ENCODE peak calls at places on chromosomes 5 and 9, in five cellular contexts. O is uterus, C is adrenal gland, G is esophagus squamous epithelium, M is ovary. A is an unnamed sample.

GRCh38 chr9:93108301-93109041 is 12.5 kb downstream of the CARD19 start:
- DNase-seq in O (peak; percentile 15), C (peak; percentile 50), G (no peak), M (peak; percentile 6), A (no peak)

GRCh38 chr5:56638768-56639238 is 176.5 kb upstream of the MAP3K1 start:
- DNase-seq in O (no peak), G (no peak), M (no peak), C (no peak), A (no peak)

GRCh38 chr5:74173260-74173659 is 467.3 kb downstream of the ENC1 start:
- DNase-seq in G (no peak), C (no peak), O (no peak), M (no peak), A (no peak)

GRCh38 chr9:134570151-134570621 is 71.4 kb upstream of the COL5A1 start:
- DNase-seq in G (no peak), C (no peak), M (no peak), O (peak; percentile 5), A (no peak)

GRCh38 chr5:59618644-59619043 is 274.9 kb downstream of the PDE4D start:
- DNase-seq in C (no peak), G (no peak), O (no peak), M (no peak), A (no peak)

GRCh38 chr9:35232867-35233544 is 71.2 kb downstream of the UNC13B start:
- DNase-seq in C (no peak), O (no peak), G (no peak), M (no peak), A (no peak)

GRCh38 chr5:179201986-179202385 is 141.8 kb downstream of the ZNF354C start:
- DNase-seq in G (no peak), O (no peak), C (no peak), M (no peak), A (no peak)

GRCh38 chr9:128903871-128904371 is 16.9 kb upstream of the PHYHD1 start:
- DNase-seq in O (no peak), C (no peak), G (no peak), M (no peak), A (no peak)

GRCh38 chr5:74516217-74516636 is 124.3 kb downstream of the ENC1 start:
- DNase-seq in G (no peak), C (no peak), O (no peak), M (no peak), A (no peak)

GRCh38 chr5:138178516-138179276 is at the start of the genes BRD8 and KIF20A:
- DNase-seq in M (peak; percentile 92), C (peak; percentile 99), O (peak; percentile 97), G (peak; percentile 73), A (peak; percentile 92)

DNA sequence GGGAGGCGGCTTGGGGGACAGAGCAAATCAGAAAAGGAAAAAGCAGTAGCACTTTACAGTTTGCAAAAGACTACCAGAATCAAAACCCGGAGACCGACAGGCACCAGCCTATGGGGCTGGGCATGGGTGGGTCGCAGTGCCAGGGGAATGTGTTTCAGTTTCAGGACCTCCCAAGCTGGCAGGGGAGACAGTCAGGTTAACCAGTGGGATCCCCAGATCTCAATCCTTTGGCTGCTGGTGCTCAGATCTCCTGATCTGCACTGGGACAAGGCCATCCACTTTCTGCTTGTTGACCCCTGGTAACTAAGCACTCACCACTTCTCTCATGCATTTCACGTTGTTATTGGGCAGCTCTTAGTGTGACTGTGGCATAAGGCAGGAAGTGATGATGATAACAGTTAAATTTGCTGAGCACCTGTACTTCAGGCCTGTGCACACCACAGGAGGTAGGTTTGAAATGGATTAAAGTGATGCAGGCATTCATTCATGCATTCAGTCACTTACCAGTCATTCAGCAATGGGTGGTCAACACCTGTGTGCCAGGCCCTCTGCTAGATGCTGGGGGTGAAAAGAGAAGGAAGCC is 42.2 kb upstream of the STXBP1 start:
- DNase-seq in O (no peak), G (no peak), M (no peak), C (peak; percentile 52), A (no peak)
- TF ChIP-seq POLR2A in O (no peak), G (no peak), M (no peak), C (no peak), A (no peak)

GRCh38 chr5:54845567-54845941 is 139.8 kb downstream of the ESM1 start:
- DNase-seq in G (no peak), C (no peak), O (no peak), M (no peak), A (no peak)

GRCh38 chr5:54841481-54841880 is 143.9 kb downstream of the ESM1 start:
- DNase-seq in C (no peak), G (no peak), M (no peak), O (no peak), A (no peak)

GRCh38 chr5:54844905-54845566 is 140.4 kb downstream of the ESM1 start:
- DNase-seq in G (no peak), C (no peak), O (no peak), M (no peak), A (no peak)
- TF ChIP-seq POLR2A in G (no peak), C (no peak), O (no peak), M (no peak), A (no peak)

GRCh38 chr5:100900142-100900795 is 2.8 kb downstream of the ST8SIA4 start:
- DNase-seq in G (peak; percentile 18), O (peak; percentile 21), C (peak; percentile 19), M (no peak), A (peak; percentile 25)
- TF ChIP-seq POLR2A in G (no peak), O (no peak), C (no peak), M (no peak), A (peak; percentile 16)

DNA sequence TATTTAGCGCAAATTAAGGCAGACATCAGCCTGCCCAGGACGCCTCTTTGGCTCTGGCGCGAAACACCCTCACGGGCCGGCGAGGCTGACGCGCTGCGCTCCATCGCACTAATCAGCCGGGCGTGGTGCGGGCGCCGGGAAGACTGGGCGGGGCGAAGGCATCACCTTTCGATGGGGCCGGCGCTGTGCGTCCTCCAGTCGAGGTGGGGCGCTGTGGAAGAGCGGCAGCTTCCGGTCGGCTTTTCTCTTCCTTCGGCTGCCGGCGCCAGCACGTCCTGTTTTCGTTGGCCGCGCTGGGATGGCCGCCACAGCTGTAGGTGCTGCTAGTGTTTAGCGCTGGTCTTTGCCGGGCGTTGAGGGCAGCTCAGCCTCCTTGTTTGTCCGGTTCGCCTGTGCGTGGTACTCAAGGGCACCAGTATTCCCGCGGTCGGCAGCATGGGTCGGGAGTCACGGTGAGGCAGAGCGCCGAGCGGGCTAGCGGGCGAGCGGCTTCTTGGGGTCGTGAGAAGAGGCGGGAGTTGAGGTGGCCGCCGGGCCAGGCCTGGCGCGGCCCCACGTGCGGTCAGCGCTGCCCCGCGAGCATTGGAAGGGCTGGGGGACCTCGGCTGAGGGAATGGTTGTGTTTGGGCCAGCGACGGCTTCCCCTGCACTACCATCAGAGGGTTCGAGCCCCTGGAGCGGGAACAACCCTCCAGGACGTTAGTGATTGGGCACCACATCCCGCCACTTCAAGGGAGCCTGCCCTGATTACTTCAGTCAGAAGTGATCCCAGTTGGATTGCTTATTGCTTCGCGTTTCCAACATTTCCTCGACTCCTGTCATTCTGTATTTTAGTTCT is at the start of gene DDX46:
- DNase-seq in M (peak; percentile 88), O (peak; percentile 92), C (peak; percentile 94), G (peak; percentile 67), A (peak; percentile 83)
- TF ChIP-seq POLR2A in M (no peak), O (peak; percentile 15), C (peak; percentile 46), G (peak; percentile 62), A (peak; percentile 28)

DNA sequence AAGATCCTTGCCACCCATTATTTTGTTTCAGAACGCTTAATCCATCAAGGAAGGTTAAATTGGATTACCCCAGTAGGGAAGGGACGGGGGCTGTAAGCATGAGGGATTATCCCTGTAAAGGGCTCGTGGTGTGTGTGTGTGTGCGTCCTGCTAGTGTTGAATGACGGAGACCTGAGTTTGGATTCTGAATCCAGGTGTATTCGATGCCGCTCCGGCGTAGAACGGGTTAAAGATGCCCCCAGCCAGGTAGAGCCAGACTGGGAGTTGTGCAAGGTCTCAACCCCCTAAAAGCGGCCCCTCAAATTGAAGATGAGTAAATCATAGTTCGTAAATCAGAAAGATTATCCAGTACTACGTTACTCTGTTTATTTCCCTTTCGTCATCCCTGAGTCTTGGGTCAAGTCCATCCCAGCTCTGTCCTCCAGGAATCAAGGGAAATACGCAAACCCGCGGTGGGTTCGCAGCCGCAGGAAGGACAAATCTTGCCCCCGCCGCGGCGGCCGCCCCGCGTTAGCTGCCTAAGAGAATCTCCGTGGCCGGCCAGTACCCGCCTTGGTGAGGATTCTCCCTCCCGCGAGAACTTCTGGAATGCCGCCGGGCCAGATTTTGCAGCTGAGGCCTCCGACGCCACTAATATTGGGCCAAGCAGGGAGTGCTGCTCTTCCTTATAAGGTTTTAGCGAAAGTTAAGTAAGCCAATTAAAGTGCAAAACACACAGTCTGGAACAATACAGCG is 586 bp upstream of the MTAP start:
- DNase-seq in G (peak; percentile 21), M (peak; percentile 74), O (peak; percentile 80), C (peak; percentile 79), A (peak; percentile 59)
- TF ChIP-seq POLR2A in G (no peak), M (no peak), O (no peak), C (peak; percentile 27), A (no peak)

A was measured in tibial nerve.